ENCODE peak calls at places on chromosomes 12 and 14, in five cellular contexts. K, V, D, J and F are unnamed samples.

GRCh38 chr12:6956332-6956727 is 5.2 kb downstream of the PTPN6 start:
- DNase-seq in J (peak; percentile 41), V (no peak), K (no peak), D (peak; percentile 75), F (no peak)

GRCh38 chr14:73467377-73467776 is 9.0 kb upstream of the NUMB start:
- DNase-seq in J (no peak), K (no peak), V (no peak), D (peak; percentile 89), F (no peak)

GRCh38 chr14:53444677-53445312 is 291.7 kb upstream of the DDHD1 start:
- DNase-seq in D (no peak), J (no peak), K (no peak), V (no peak), F (no peak)

GRCh38 chr12:51694146-51694545 is 103.1 kb downstream of the SCN8A start:
- DNase-seq in D (no peak), K (no peak), J (no peak), V (no peak), F (no peak)

GRCh38 chr14:54782803-54783659 is 119.6 kb downstream of the GCH1 start:
- DNase-seq in D (peak; percentile 66), V (no peak), K (no peak), J (no peak), F (no peak)

GRCh38 chr12:40921563-40922163 is 229.4 kb downstream of the CNTN1 start:
- DNase-seq in V (no peak), J (no peak), D (no peak), K (no peak), F (no peak)

GRCh38 chr14:54882521-54882920 is 20.1 kb downstream of the GCH1 start:
- DNase-seq in J (no peak), D (no peak), K (no peak), V (no peak), F (no peak)

GRCh38 chr12:25327321-25327720 is 76.6 kb upstream of the KRAS start:
- DNase-seq in J (no peak), K (no peak), V (no peak), D (no peak), F (no peak)

GRCh38 chr14:23071244-23071974 is 14.1 kb upstream of the CDH24 start:
- DNase-seq in D (peak; percentile 93), J (peak; percentile 90), V (peak; percentile 51), K (peak; percentile 66), F (no peak)

GRCh38 chr14:101505216-101505970 is 55.9 kb upstream of the DIO3 start:
- DNase-seq in D (peak; percentile 44), J (peak; percentile 69), K (no peak), V (no peak), F (no peak)

GRCh38 chr14:100611811-100612480 is 24.7 kb upstream of the BEGAIN start:
- DNase-seq in K (no peak), V (no peak), D (no peak), J (peak; percentile 54), F (no peak)

GRCh38 chr12:122413516-122414404 is 8.7 kb downstream of the CLIP1 start:
- DNase-seq in D (no peak), V (no peak), J (no peak), K (no peak), F (peak; percentile 78)

GRCh38 chr14:69093551-69094421 is 59.1 kb downstream of the DCAF5 start:
- DNase-seq in J (no peak), K (no peak), V (no peak), D (no peak), F (no peak)

GRCh38 chr12:117134059-117134458 is 34.8 kb upstream of the TESC start:
- DNase-seq in D (no peak), V (peak; percentile 19), J (no peak), K (peak; percentile 19), F (no peak)

GRCh38 chr12:24425601-24425970 is 476.1 kb upstream of the SOX5 start:
- DNase-seq in J (no peak), D (no peak), K (no peak), V (no peak), F (no peak)

GRCh38 chr12:131058700-131059099 is 105.0 kb downstream of the ADGRD1 start:
- DNase-seq in J (no peak), K (no peak), V (no peak), D (peak; percentile 10), F (no peak)

GRCh38 chr14:22472935-22473854 is 115.8 kb downstream of the DAD1 start:
- DNase-seq in D (no peak), J (no peak), K (no peak), V (no peak), F (no peak)

GRCh38 chr14:101603096-101603495 is 41.8 kb downstream of the DIO3 start:
- DNase-seq in D (no peak), K (no peak), V (no peak), J (peak; percentile 45), F (no peak)

GRCh38 chr14:47040490-47040889 is 388.9 kb upstream of the RPL10L start:
- DNase-seq in K (no peak), V (no peak), J (no peak), D (no peak), F (no peak)

GRCh38 chr12:53975019-53975815 is 463 bp upstream of the HOTAIR start:
- DNase-seq in D (no peak), J (no peak), V (no peak), K (no peak), F (no peak)